ENCODE peak calls at places on chromosome 20, in four cellular contexts. J, T, Y and B are unnamed samples.

GRCh38 chr20:62406635-62407176 is 379 bp downstream of the CABLES2 start:
- DNase-seq in J (no peak), T (no peak), Y (no peak), B (no peak)

GRCh38 chr20:31374346-31374745 is 5.9 kb downstream of the DEFB118 start:
- DNase-seq in J (no peak), T (no peak), Y (no peak), B (no peak)

GRCh38 chr20:33349493-33349892 is 51.8 kb downstream of the CDK5RAP1 start:
- DNase-seq in J (no peak), T (no peak), Y (no peak), B (no peak)

GRCh38 chr20:63347081-63347741 is 13.9 kb downstream of the CHRNA4 start:
- DNase-seq in J (no peak), T (no peak), Y (no peak), B (no peak)

GRCh38 chr20:6657111-6657510 is 110.4 kb upstream of the BMP2 start:
- DNase-seq in J (no peak), T (no peak), Y (no peak), B (no peak)

GRCh38 chr20:58433759-58434158 is 44.7 kb downstream of the VAPB start:
- DNase-seq in J (no peak), T (peak), Y (no peak), B (no peak)

GRCh38 chr20:63484236-63484635 is 11.8 kb upstream of the KCNQ2 start:
- DNase-seq in J (no peak), T (no peak), Y (no peak), B (no peak)

GRCh38 chr20:63360850-63361497 is at the start of gene CHRNA4:
- DNase-seq in J (peak), T (no peak), Y (no peak), B (no peak)

GRCh38 chr20:63274381-63275228 is 2.0 kb downstream of the ARFGAP1 start:
- DNase-seq in J (no peak), T (no peak), Y (no peak), B (no peak)

GRCh38 chr20:37145014-37145413 is 34.1 kb upstream of the RPN2 start:
- DNase-seq in J (no peak), T (no peak), Y (no peak), B (no peak)